ENCODE peak calls at places on chromosome 10, in four cellular contexts. X is iris pigment epithelial cell, Q is ACHN, E is bronchial epithelial cell. K is an unnamed sample.

GRCh38 chr10:1273372-1274097 is 217.3 kb downstream of the WDR37 start:
- DNase-seq in X (no peak), Q (no peak), E (no peak), K (no peak)

GRCh38 chr10:17062493-17063487 is 66.8 kb downstream of the CUBN start:
- DNase-seq in X (peak), Q (peak), E (peak), K (peak)

GRCh38 chr10:25633542-25633941 is 300.5 kb upstream of the MYO3A start:
- DNase-seq in X (no peak), Q (no peak), E (no peak), K (no peak)

GRCh38 chr10:70784476-70784875 is 701 bp downstream of the TBATA start:
- DNase-seq in X (peak), Q (no peak), E (peak), K (no peak)

GRCh38 chr10:13716161-13717071 is 129.7 kb downstream of the PRPF18 start:
- DNase-seq in X (peak), Q (no peak), E (no peak), K (peak)

GRCh38 chr10:127896590-127896989 is 3.8 kb upstream of the CLRN3 start:
- DNase-seq in X (no peak), Q (no peak), E (no peak), K (no peak)

GRCh38 chr10:89601728-89602361 is 43.2 kb downstream of the PANK1 start:
- DNase-seq in X (no peak), Q (no peak), E (no peak), K (no peak)

GRCh38 chr10:130559213-130559944 is 423.2 kb downstream of the GLRX3 start:
- DNase-seq in X (no peak), Q (no peak), E (no peak), K (no peak)

GRCh38 chr10:89283174-89283987 is 18.5 kb upstream of the IFIT2 start:
- DNase-seq in X (peak), Q (peak), E (peak), K (peak)

GRCh38 chr10:112232670-112233069 is 49.1 kb upstream of the GPAM start:
- DNase-seq in X (no peak), Q (no peak), E (no peak), K (no peak)

GRCh38 chr10:117457071-117457810 is 82.0 kb upstream of the PDZD8 start:
- DNase-seq in X (no peak), Q (no peak), E (no peak), K (no peak)

GRCh38 chr10:49594594-49594993 is 15.5 kb upstream of the SLC18A3 start:
- DNase-seq in X (peak), Q (peak), E (peak), K (peak)

GRCh38 chr10:73802276-73802991 is 9.0 kb downstream of the NDST2 start:
- DNase-seq in X (no peak), Q (no peak), E (peak), K (no peak)

GRCh38 chr10:116263870-116264269 is 9.1 kb downstream of the GFRA1 start:
- DNase-seq in X (peak), Q (peak), E (no peak), K (no peak)

GRCh38 chr10:85657478-85658113 is 709.0 kb downstream of the GRID1 start:
- DNase-seq in X (no peak), Q (no peak), E (no peak), K (no peak)

GRCh38 chr10:45471531-45472310 is 97.7 kb downstream of the ALOX5 start:
- DNase-seq in X (no peak), Q (peak), E (no peak), K (no peak)

GRCh38 chr10:11716704-11717103 is 25.5 kb upstream of the ECHDC3 start:
- DNase-seq in X (no peak), Q (no peak), E (no peak), K (no peak)

GRCh38 chr10:78472542-78472890 is 438.9 kb downstream of the RPS24 start:
- DNase-seq in X (no peak), Q (no peak), E (no peak), K (no peak)

GRCh38 chr10:119652361-119652760 is 1.2 kb downstream of the BAG3 start:
- DNase-seq in X (peak), Q (peak), E (peak), K (peak)

GRCh38 chr10:46247808-46248569 is 38.8 kb upstream of the ANTXRL start:
- DNase-seq in X (no peak), Q (no peak), E (no peak), K (no peak)

GRCh38 chr10:58334817-58335305 is at the start of gene UBE2D1:
- DNase-seq in X (peak), Q (peak), E (peak), K (peak)

GRCh38 chr10:127922675-127923366 is 15.9 kb downstream of the PTPRE start:
- DNase-seq in X (peak), Q (peak), E (peak), K (peak)

GRCh38 chr10:121281576-121281975 is 316.7 kb downstream of the FGFR2 start:
- DNase-seq in X (peak), Q (no peak), E (peak), K (no peak)

GRCh38 chr10:27230022-27230421 is 10.6 kb downstream of the ACBD5 start:
- DNase-seq in X (no peak), Q (no peak), E (no peak), K (no peak)

GRCh38 chr10:26438534-26439269 is 561 bp downstream of the APBB1IP start:
- DNase-seq in X (no peak), Q (peak), E (no peak), K (peak)

GRCh38 chr10:102421645-102422585 is 1.3 kb downstream of the FBXL15 start:
- DNase-seq in X (peak), Q (peak), E (peak), K (no peak)

GRCh38 chr10:80453715-80454525 is at the start of gene TSPAN14:
- DNase-seq in X (peak), Q (peak), E (peak), K (peak)

GRCh38 chr10:124591123-124591495 is 129.5 kb downstream of the LHPP start:
- DNase-seq in X (no peak), Q (no peak), E (no peak), K (no peak)

GRCh38 chr10:69327463-69328345 is 49.4 kb downstream of the HK1 start:
- DNase-seq in X (peak), Q (peak), E (peak), K (peak)

GRCh38 chr10:61836233-61836887 is 65.1 kb upstream of the ARID5B start:
- DNase-seq in X (peak), Q (peak), E (no peak), K (peak)

GRCh38 chr10:50636576-50636975 is 12.8 kb upstream of the SGMS1 start:
- DNase-seq in X (no peak), Q (no peak), E (no peak), K (no peak)

GRCh38 chr10:76910184-76910962 is 727.2 kb downstream of the KCNMA1 start:
- DNase-seq in X (no peak), Q (no peak), E (no peak), K (no peak)

GRCh38 chr10:82982110-82982608 is 1107.2 kb downstream of the NRG3 start:
- DNase-seq in X (peak), Q (peak), E (peak), K (peak)

K was measured in fibroblast of the aortic adventitia.